ENCODE peak calls at places on chromosomes 5 and 9, in ten cellular contexts. T is GM03348; I is activated T-helper 1 cell treated with anti-CD3 and anti-CD28 coated beads, Interleukin-12 subunit alpha, Interleukin-12 subunit beta, Interleukin-2, Interleukin-4 antibody, amounts not matched to agents 30 ng/mL and 10 ng/mL and 1 ng/mL, durations not matched to agents 14 hours and 24 hours and 36 hours; B is stimulated activated CD4-positive, alpha-beta T cell treated with anti-CD3 and anti-CD28 coated beads, TNF-alpha, amount 100 ng/mL, for 4 hours; P is colonic mucosa; S is lower leg skin; W is activated naive CD8-positive, alpha-beta T cell treated with anti-CD3 and anti-CD28 coated beads for 36 hours; C is left cardiac atrium; Z is astrocyte of the spinal cord; A is endothelial cell. R is an unnamed sample.

GRCh38 chr5:175706499-175706898 is 48.6 kb downstream of the HRH2 start:
- DNase-seq in T (no peak), I (no peak), B (no peak), P (no peak), S (peak), W (no peak), C (no peak), Z (no peak), A (no peak), R (no peak)

GRCh38 chr5:93164690-93165089 is 416.3 kb downstream of the NR2F1-AS1 start:
- DNase-seq in T (peak), I (no peak), B (no peak), P (no peak), S (no peak), W (no peak), C (no peak), Z (peak), A (no peak), R (no peak)

GRCh38 chr9:7536310-7536939 is 263.2 kb downstream of the DMAC1 start:
- DNase-seq in T (peak), I (peak), B (no peak), P (peak), S (no peak), W (peak), C (peak), Z (peak), A (peak), R (peak)

GRCh38 chr5:10348258-10348657 is 5.2 kb upstream of the MARCHF6 start:
- DNase-seq in T (no peak), I (no peak), B (no peak), P (no peak), S (no peak), W (no peak), C (no peak), Z (no peak), A (no peak), R (no peak)

GRCh38 chr9:98571643-98572042 is 137.1 kb downstream of the GABBR2 start:
- DNase-seq in T (no peak), I (no peak), B (no peak), P (no peak), S (peak), W (no peak), C (no peak), Z (no peak), A (no peak), R (no peak)

GRCh38 chr5:160367261-160367660 is 3.2 kb downstream of the C1QTNF2 start:
- DNase-seq in T (no peak), I (no peak), B (no peak), P (no peak), S (no peak), W (no peak), C (no peak), Z (no peak), A (no peak), R (no peak)

GRCh38 chr5:1244976-1245375 is 19.8 kb downstream of the SLC6A18 start:
- DNase-seq in T (no peak), I (no peak), B (no peak), P (no peak), S (no peak), W (no peak), C (no peak), Z (no peak), A (peak), R (no peak)

GRCh38 chr5:107157811-107158210 is 512.9 kb downstream of the EFNA5 start:
- DNase-seq in T (no peak), I (no peak), B (no peak), P (no peak), S (no peak), W (no peak), C (no peak), Z (no peak), A (no peak), R (no peak)

GRCh38 chr9:2281803-2282185 is 266.6 kb downstream of the SMARCA2 start:
- DNase-seq in T (no peak), I (no peak), B (no peak), P (no peak), S (no peak), W (no peak), C (no peak), Z (peak), A (no peak), R (no peak)

GRCh38 chr5:158289967-158290366 is 431.0 kb upstream of the CLINT1 start:
- DNase-seq in T (no peak), I (no peak), B (no peak), P (no peak), S (no peak), W (no peak), C (no peak), Z (no peak), A (no peak), R (no peak)

GRCh38 chr5:112957970-112958773 is 18.4 kb upstream of the DCP2 start:
- DNase-seq in T (peak), I (no peak), B (no peak), P (peak), S (peak), W (peak), C (peak), Z (peak), A (no peak), R (peak)

GRCh38 chr9:130451509-130452388 is 7.0 kb downstream of the ASS1 start:
- DNase-seq in T (peak), I (no peak), B (no peak), P (peak), S (peak), W (no peak), C (peak), Z (peak), A (peak), R (peak)

GRCh38 chr9:11417782-11418181 is 805.0 kb upstream of the PTPRD start:
- DNase-seq in T (no peak), I (no peak), B (no peak), P (no peak), S (no peak), W (no peak), C (no peak), Z (no peak), A (no peak), R (no peak)

GRCh38 chr9:35538361-35539234 is 48.7 kb downstream of the RUSC2 start:
- DNase-seq in T (peak), I (no peak), B (no peak), P (peak), S (peak), W (no peak), C (peak), Z (peak), A (peak), R (no peak)

GRCh38 chr5:43209060-43209459 is 17.0 kb downstream of the NIM1K start:
- DNase-seq in T (no peak), I (no peak), B (no peak), P (no peak), S (no peak), W (no peak), C (no peak), Z (no peak), A (no peak), R (no peak)

GRCh38 chr9:21549251-21549765 is 67.2 kb upstream of the IFNE start:
- DNase-seq in T (peak), I (no peak), B (no peak), P (peak), S (no peak), W (no peak), C (peak), Z (peak), A (no peak), R (peak)

GRCh38 chr5:37552770-37553719 is 173.9 kb downstream of the WDR70 start:
- DNase-seq in T (peak), I (no peak), B (no peak), P (no peak), S (no peak), W (no peak), C (no peak), Z (peak), A (peak), R (no peak)

GRCh38 chr9:109238677-109239076 is 71.6 kb upstream of the FRRS1L start:
- DNase-seq in T (peak), I (no peak), B (no peak), P (no peak), S (no peak), W (no peak), C (no peak), Z (no peak), A (no peak), R (no peak)

GRCh38 chr5:109413463-109413862 is 3.7 kb upstream of the PJA2 start:
- DNase-seq in T (no peak), I (no peak), B (no peak), P (no peak), S (no peak), W (no peak), C (peak), Z (peak), A (no peak), R (no peak)

GRCh38 chr5:111469293-111469896 is 42.9 kb downstream of the STARD4 start:
- DNase-seq in T (no peak), I (no peak), B (no peak), P (no peak), S (no peak), W (no peak), C (no peak), Z (no peak), A (no peak), R (no peak)

R was measured in prostate gland.